ENCODE peak calls at places on chromosomes 3 and 15, in six cellular contexts. P is mesenchymal stem cell, D is H9, I is IMR-90, X is H1, L is neuronal stem cell. V is an unnamed sample.

GRCh38 chr3:107753494-107753893 is 230.7 kb downstream of the BBX start:
- DNase-seq in P (peak), D (peak), I (peak), X (no peak), L (peak), V (peak)

GRCh38 chr15:36126194-36126593 is 453.2 kb upstream of the CDIN1 start:
- DNase-seq in P (no peak), D (no peak), I (no peak), X (no peak), L (no peak), V (no peak)

GRCh38 chr3:188948658-188949400 is 222.9 kb upstream of the TPRG1 start:
- DNase-seq in P (peak), D (no peak), I (peak), X (no peak), L (no peak), V (peak)

GRCh38 chr15:63045438-63046278 is 3.1 kb downstream of the TPM1 start:
- DNase-seq in P (peak), D (no peak), I (no peak), X (no peak), L (no peak), V (no peak)

GRCh38 chr3:86229086-86229774 is 761.7 kb downstream of the VGLL3 start:
- DNase-seq in P (no peak), D (no peak), I (no peak), X (no peak), L (no peak), V (no peak)

GRCh38 chr3:167184511-167184910 is 195.6 kb downstream of the ZBBX start:
- DNase-seq in P (no peak), D (peak), I (no peak), X (no peak), L (no peak), V (peak)

GRCh38 chr3:52596658-52597265 is 60.4 kb downstream of the UQCC5 start:
- DNase-seq in P (no peak), D (no peak), I (no peak), X (no peak), L (no peak), V (no peak)

GRCh38 chr3:197181751-197182150 is 116.7 kb downstream of the DLG1 start:
- DNase-seq in P (peak), D (no peak), I (peak), X (no peak), L (no peak), V (peak)

GRCh38 chr3:168417016-168417415 is 321.3 kb upstream of the GOLIM4 start:
- DNase-seq in P (no peak), D (no peak), I (no peak), X (no peak), L (no peak), V (peak)

GRCh38 chr3:115788921-115789470 is 165.7 kb downstream of the GAP43 start:
- DNase-seq in P (peak), D (no peak), I (peak), X (no peak), L (no peak), V (peak)

GRCh38 chr3:192494176-192494575 is 233.2 kb downstream of the FGF12 start:
- DNase-seq in P (no peak), D (no peak), I (no peak), X (no peak), L (no peak), V (no peak)

GRCh38 chr15:57134877-57135276 is 216.4 kb downstream of the TCF12 start:
- DNase-seq in P (no peak), D (no peak), I (no peak), X (no peak), L (no peak), V (no peak)

GRCh38 chr3:194283218-194284006 is 67.7 kb downstream of the CPN2 start:
- DNase-seq in P (no peak), D (peak), I (no peak), X (no peak), L (no peak), V (no peak)

GRCh38 chr3:195241592-195242355 is 29.2 kb downstream of the XXYLT1 start:
- DNase-seq in P (no peak), D (no peak), I (peak), X (no peak), L (no peak), V (no peak)

GRCh38 chr15:73800662-73801345 is 47.7 kb upstream of the INSYN1 start:
- DNase-seq in P (peak), D (no peak), I (peak), X (no peak), L (no peak), V (no peak)

GRCh38 chr3:2615080-2615479 is 495.1 kb downstream of the IL5RA start:
- DNase-seq in P (no peak), D (no peak), I (no peak), X (no peak), L (no peak), V (no peak)

GRCh38 chr15:29035571-29036285 is 150.0 kb downstream of the APBA2 start:
- DNase-seq in P (no peak), D (no peak), I (no peak), X (no peak), L (no peak), V (no peak)

GRCh38 chr15:63210151-63211051 is 21.0 kb downstream of the RAB8B start:
- DNase-seq in P (no peak), D (peak), I (no peak), X (no peak), L (no peak), V (no peak)

GRCh38 chr15:41797194-41797593 is 22.9 kb downstream of the MAPKBP1 start:
- DNase-seq in P (no peak), D (no peak), I (no peak), X (no peak), L (no peak), V (no peak)

GRCh38 chr3:104635872-104636580 is 730.7 kb upstream of the ALCAM start:
- DNase-seq in P (no peak), D (peak), I (no peak), X (no peak), L (no peak), V (no peak)

GRCh38 chr3:9028134-9028533 is 64.9 kb upstream of the RAD18 start:
- DNase-seq in P (no peak), D (no peak), I (peak), X (no peak), L (no peak), V (no peak)

GRCh38 chr15:54083501-54083900 is 105.3 kb downstream of the UNC13C start:
- DNase-seq in P (no peak), D (no peak), I (no peak), X (no peak), L (no peak), V (no peak)

GRCh38 chr15:80396094-80396493 is 8.1 kb upstream of the ARNT2 start:
- DNase-seq in P (no peak), D (no peak), I (no peak), X (no peak), L (no peak), V (no peak)
- H4K91ac ChIP-seq in P (no peak), D (no peak), I (no peak), X (no peak), L (no peak), V (no peak)

GRCh38 chr3:123805504-123805903 is 78.6 kb downstream of the MYLK start:
- DNase-seq in P (no peak), D (no peak), I (no peak), X (no peak), L (no peak), V (no peak)
- H4K91ac ChIP-seq in P (no peak), D (no peak), I (peak), X (no peak), L (no peak), V (no peak)

DNA sequence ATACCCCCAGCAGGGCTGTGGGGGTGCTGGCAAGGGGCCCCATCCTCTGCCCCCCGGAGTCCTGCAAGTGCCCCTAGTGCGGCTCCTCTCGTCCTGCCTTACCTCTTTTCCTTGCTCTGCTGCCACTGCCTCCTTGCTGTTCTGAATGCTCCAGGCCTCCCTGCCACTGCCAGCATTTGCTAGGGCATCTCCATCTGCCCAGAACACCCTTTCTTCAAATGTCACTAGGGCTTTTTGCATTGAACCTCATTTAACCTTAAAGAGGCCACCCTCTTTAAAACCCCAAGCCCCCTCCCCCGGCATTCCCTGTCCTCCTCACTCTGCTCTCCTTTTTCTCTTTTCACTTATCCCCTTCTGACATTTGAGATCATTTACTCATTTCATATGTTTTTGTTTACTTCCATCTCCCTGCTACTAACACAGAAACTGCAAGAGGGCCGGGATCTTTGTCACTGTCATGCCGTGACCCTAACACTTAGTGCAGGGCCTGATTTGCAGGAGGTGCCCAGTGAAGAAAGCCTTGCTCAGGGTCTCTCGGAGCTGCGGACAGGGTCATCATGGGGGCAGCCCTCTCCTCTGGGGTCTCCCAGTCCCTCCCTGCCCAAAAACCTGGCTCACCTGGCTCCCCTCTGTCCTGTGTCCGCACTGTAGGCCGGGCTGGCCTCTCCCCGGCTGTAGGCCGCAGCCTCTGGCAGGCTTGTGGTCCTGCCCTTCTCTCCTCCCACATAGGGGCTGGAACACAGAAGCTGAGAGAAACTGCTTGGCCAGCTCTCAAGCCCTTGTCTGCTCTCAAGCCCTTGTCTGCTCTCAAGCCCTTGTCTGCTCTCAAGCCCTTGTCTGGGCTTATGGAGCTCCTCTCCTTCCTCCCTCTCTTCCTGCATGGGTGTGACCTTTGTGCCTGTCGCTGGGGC is at the start of gene ACOX2:
- DNase-seq in P (peak), D (no peak), I (peak), X (no peak), L (no peak), V (no peak)
- H4K91ac ChIP-seq in P (peak), D (no peak), I (peak), X (no peak), L (no peak), V (no peak)

DNA sequence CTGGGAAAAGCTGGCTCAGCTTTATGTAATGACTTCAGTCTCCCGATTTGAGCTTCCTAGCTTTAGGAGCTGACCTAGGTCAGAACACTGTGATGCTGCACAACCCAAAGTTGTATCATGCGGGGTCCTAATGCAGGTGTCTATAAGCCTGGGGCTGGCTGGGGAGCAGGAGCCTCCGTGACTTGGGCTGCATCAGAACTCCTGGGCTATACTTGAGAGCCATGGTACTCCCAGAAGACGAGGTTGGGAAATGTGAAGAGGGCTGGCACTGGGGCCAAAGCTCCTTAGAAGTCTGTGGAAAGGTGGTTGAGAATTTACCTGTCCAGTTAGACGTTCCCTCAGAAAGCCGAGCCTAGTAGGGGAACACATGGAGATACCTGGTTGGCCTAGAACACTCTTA is 57.0 kb downstream of the BSN start:
- DNase-seq in P (no peak), D (no peak), I (no peak), X (no peak), L (no peak), V (no peak)
- H4K91ac ChIP-seq in P (no peak), D (no peak), I (no peak), X (no peak), L (no peak), V (no peak)

GRCh38 chr3:42216302-42216701 is 49.7 kb downstream of the CCK start:
- DNase-seq in P (no peak), D (no peak), I (no peak), X (no peak), L (no peak), V (no peak)
- H4K91ac ChIP-seq in P (no peak), D (no peak), I (no peak), X (no peak), L (no peak), V (no peak)

DNA sequence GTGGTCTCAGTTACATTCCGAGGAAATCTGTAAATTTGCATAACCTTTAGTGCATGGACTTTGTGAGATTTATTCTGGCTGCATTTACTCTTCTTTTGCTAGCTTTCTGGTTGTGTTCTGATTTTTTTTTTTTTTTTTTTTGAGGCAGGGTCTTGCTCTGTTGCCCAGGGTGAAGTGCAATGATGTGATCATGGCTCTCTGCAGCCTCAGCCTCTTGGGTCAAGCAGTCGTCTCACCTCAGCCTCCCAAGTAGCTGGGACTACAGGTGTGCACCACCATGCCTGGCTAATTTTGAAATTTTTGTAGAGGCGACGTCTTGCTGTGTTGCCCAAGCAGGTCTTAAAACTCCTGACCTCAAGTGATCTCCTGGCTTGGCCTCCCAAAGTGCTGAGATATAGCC is 12.6 kb downstream of the RAB5A start:
- DNase-seq in P (no peak), D (no peak), I (no peak), X (no peak), L (no peak), V (no peak)
- H4K91ac ChIP-seq in P (no peak), D (no peak), I (no peak), X (no peak), L (no peak), V (no peak)

V was measured in trophoblast cell.